ENCODE peak calls at places on chromosomes 13 and 19, in four cellular contexts. O is Caco-2, X is frontal cortex, M is dermis blood vessel endothelial cell. H is an unnamed sample.

GRCh38 chr13:100589178-100589725 is 663 bp upstream of the GGACT start:
- DNase-seq in O (no peak), X (no peak), M (peak), H (no peak)

GRCh38 chr19:34351382-34351802 is 13.6 kb upstream of the GPI start:
- DNase-seq in O (no peak), X (no peak), M (no peak), H (no peak)

GRCh38 chr13:108917581-108917980 is 288.2 kb downstream of the MYO16 start:
- DNase-seq in O (no peak), X (no peak), M (no peak), H (no peak)

GRCh38 chr19:31533114-31533513 is 183.9 kb upstream of the TSHZ3 start:
- DNase-seq in O (no peak), X (no peak), M (no peak), H (no peak)

GRCh38 chr13:43009506-43009905 is 13.9 kb upstream of the DNAJC15 start:
- DNase-seq in O (no peak), X (no peak), M (no peak), H (no peak)

GRCh38 chr19:51123381-51124186 is 1.1 kb upstream of the SIGLEC9 start:
- DNase-seq in O (no peak), X (no peak), M (no peak), H (peak)

GRCh38 chr13:48831248-48831647 is 144.5 kb upstream of the FNDC3A start:
- DNase-seq in O (no peak), X (no peak), M (no peak), H (no peak)

GRCh38 chr13:53137777-53138176 is 109.2 kb downstream of the OLFM4 start:
- DNase-seq in O (no peak), X (no peak), M (no peak), H (no peak)

GRCh38 chr13:113166681-113167080 is 8.2 kb downstream of the PROZ start:
- DNase-seq in O (no peak), X (no peak), M (no peak), H (no peak)

GRCh38 chr13:109790951-109791605 is 4.7 kb upstream of the IRS2 start:
- DNase-seq in O (peak), X (no peak), M (peak), H (no peak)

GRCh38 chr19:19134687-19135158 is 3.6 kb downstream of the TMEM161A start:
- DNase-seq in O (no peak), X (no peak), M (no peak), H (no peak)

GRCh38 chr19:18427080-18427751 is 8.0 kb downstream of the SSBP4 start:
- DNase-seq in O (no peak), X (no peak), M (no peak), H (no peak)

GRCh38 chr19:38745316-38745715 is 1.0 kb upstream of the CAPN12 start:
- DNase-seq in O (no peak), X (no peak), M (no peak), H (no peak)

GRCh38 chr19:13505761-13506549 is at the start of gene CACNA1A:
- DNase-seq in O (no peak), X (peak), M (peak), H (no peak)

GRCh38 chr13:40440990-40441820 is 225.2 kb downstream of the FOXO1 start:
- DNase-seq in O (no peak), X (peak), M (peak), H (no peak)

GRCh38 chr13:51771418-51772104 is 32.4 kb downstream of the DHRS12 start:
- DNase-seq in O (no peak), X (no peak), M (no peak), H (no peak)

GRCh38 chr19:32022044-32022945 is 323.1 kb upstream of the ZNF507 start:
- DNase-seq in O (no peak), X (no peak), M (no peak), H (no peak)

GRCh38 chr19:16417660-16418596 is 53.8 kb downstream of the EPS15L1 start:
- DNase-seq in O (peak), X (peak), M (peak), H (peak)

GRCh38 chr19:48715681-48716171 is 3.8 kb downstream of the MAMSTR start:
- DNase-seq in O (no peak), X (no peak), M (no peak), H (no peak)

GRCh38 chr13:51619614-51620013 is 35.4 kb downstream of the WDFY2 start:
- DNase-seq in O (no peak), X (no peak), M (no peak), H (no peak)

GRCh38 chr13:33057019-33057785 is 41.0 kb downstream of the KL start:
- DNase-seq in O (peak), X (no peak), M (peak), H (no peak)

GRCh38 chr13:74687452-74688180 is 553.4 kb upstream of the KLF12 start:
- DNase-seq in O (no peak), X (no peak), M (peak), H (no peak)

GRCh38 chr13:45851171-45851889 is at the start of gene SIAH3:
- DNase-seq in O (no peak), X (no peak), M (peak), H (no peak)

GRCh38 chr19:17294051-17294891 is 9.0 kb downstream of the ABHD8 start:
- DNase-seq in O (peak), X (peak), M (peak), H (peak)

GRCh38 chr13:34655554-34655953 is 286.5 kb upstream of the NBEA start:
- DNase-seq in O (no peak), X (no peak), M (no peak), H (no peak)

GRCh38 chr19:41691268-41691970 is 3.3 kb upstream of the CEACAM7 start:
- DNase-seq in O (peak), X (no peak), M (peak), H (no peak)

GRCh38 chr13:45368571-45368970 is 27.6 kb upstream of the TPT1 start:
- DNase-seq in O (no peak), X (no peak), M (no peak), H (no peak)

GRCh38 chr13:44352671-44353070 is 21.0 kb upstream of the SERP2 start:
- DNase-seq in O (no peak), X (no peak), M (no peak), H (no peak)

GRCh38 chr13:87094646-87095045 is 576.5 kb upstream of the SLITRK5 start:
- DNase-seq in O (no peak), X (no peak), M (no peak), H (no peak)

GRCh38 chr13:99103536-99103935 is 97.1 kb upstream of the UBAC2 start:
- DNase-seq in O (no peak), X (no peak), M (no peak), H (no peak)

GRCh38 chr13:40672310-40673060 is 6.0 kb upstream of the FOXO1 start:
- DNase-seq in O (no peak), X (no peak), M (peak), H (no peak)

GRCh38 chr19:12603714-12604113 is 6.9 kb downstream of the ZNF490 start:
- DNase-seq in O (no peak), X (no peak), M (no peak), H (no peak)

GRCh38 chr13:34826432-34826831 is 115.6 kb upstream of the NBEA start:
- DNase-seq in O (peak), X (no peak), M (no peak), H (no peak)

GRCh38 chr19:5799247-5800241 is 5.3 kb upstream of the NRTN start:
- DNase-seq in O (no peak), X (no peak), M (no peak), H (no peak)

GRCh38 chr13:64154514-64154913 is 2738.9 kb upstream of the PCDH20 start:
- DNase-seq in O (peak), X (no peak), M (no peak), H (no peak)

GRCh38 chr19:1799695-1800342 is 12.3 kb downstream of the ATP8B3 start:
- DNase-seq in O (no peak), X (no peak), M (no peak), H (no peak)

GRCh38 chr19:15191514-15191913 is 9.3 kb downstream of the NOTCH3 start:
- DNase-seq in O (no peak), X (no peak), M (no peak), H (no peak)

GRCh38 chr19:42023121-42023942 is 29.3 kb upstream of the ATP1A3 start:
- DNase-seq in O (peak), X (no peak), M (peak), H (no peak)

GRCh38 chr19:30255783-30256509 is 116.2 kb upstream of the ZNF536 start:
- DNase-seq in O (no peak), X (no peak), M (no peak), H (no peak)